ENCODE peak calls at places on chromosomes 12 and 14, in six cellular contexts. P is CD4-positive, alpha-beta T cell; N is MM.1S; I is cardiac fibroblast; B is HFF-Myc; G is foreskin fibroblast. C is an unnamed sample.

GRCh38 chr12:4505381-4505986 is 33.2 kb upstream of the RAD51AP1 start:
- DNase-seq in G (peak), P (no peak), N (peak), B (no peak), I (peak), C (no peak)

GRCh38 chr12:120833849-120834248 is 70.3 kb downstream of the SPPL3 start:
- DNase-seq in P (no peak), G (peak), N (peak), I (no peak), B (no peak), C (no peak)

GRCh38 chr12:42240131-42240750 is 2.2 kb upstream of the YAF2 start:
- DNase-seq in N (no peak), I (no peak), B (no peak), G (no peak), P (no peak), C (no peak)

GRCh38 chr14:67487937-67488893 is at the start of gene TMEM229B:
- DNase-seq in I (no peak), B (no peak), G (no peak), P (peak), N (peak), C (peak)

GRCh38 chr12:61546296-61546695 is 713.9 kb upstream of the USP15 start:
- DNase-seq in B (no peak), I (no peak), N (no peak), G (no peak), P (no peak), C (no peak)

GRCh38 chr12:47216150-47216677 is 136.5 kb upstream of the AMIGO2 start:
- DNase-seq in B (no peak), N (peak), P (peak), G (no peak), I (no peak), C (peak)

GRCh38 chr14:65069874-65070709 is 32.2 kb downstream of the MAX start:
- DNase-seq in G (no peak), N (peak), P (no peak), B (no peak), I (no peak), C (no peak)

GRCh38 chr12:124379938-124380754 is 85.3 kb downstream of the RFLNA start:
- DNase-seq in B (no peak), I (peak), N (no peak), P (no peak), G (peak), C (peak)

GRCh38 chr14:33052899-33053400 is 114.3 kb downstream of the NPAS3 start:
- DNase-seq in B (no peak), P (no peak), G (no peak), I (no peak), N (no peak), C (no peak)

GRCh38 chr14:30443368-30444007 is 115.5 kb upstream of the G2E3 start:
- DNase-seq in N (peak), G (peak), I (peak), B (peak), P (no peak), C (no peak)

DNA sequence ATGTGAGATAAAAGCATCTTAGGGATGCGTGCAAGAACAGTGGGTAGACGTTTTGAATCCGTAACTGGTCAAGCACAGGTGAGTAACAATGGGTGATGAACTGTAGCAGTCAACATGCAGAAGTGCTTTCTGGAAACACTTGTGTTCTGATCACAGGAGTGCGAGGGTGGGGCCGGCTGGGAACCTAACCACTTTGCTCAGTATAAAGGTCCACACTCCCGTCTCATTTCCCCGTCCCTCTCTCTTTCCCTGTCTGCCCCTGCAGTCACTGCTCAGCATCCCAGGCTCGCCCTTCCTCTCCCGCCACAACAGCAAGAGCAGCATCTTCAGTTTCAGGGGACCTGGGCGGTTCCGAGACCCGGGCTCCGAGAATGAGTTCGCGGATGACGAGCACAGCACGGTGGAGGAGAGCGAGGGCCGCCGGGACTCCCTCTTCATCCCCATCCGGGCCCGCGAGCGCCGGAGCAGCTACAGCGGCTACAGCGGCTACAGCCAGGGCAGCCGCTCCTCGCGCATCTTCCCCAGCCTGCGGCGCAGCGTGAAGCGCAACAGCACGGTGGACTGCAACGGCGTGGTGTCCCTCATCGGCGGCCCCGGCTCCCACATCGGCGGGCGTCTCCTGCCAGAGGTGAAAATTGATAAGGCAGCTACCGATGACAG is 127.1 kb downstream of the FIGNL2 start:
- DNase-seq in I (peak), G (peak), N (no peak), B (no peak), P (peak), C (peak)
- TF ChIP-seq CTCF in I (peak), G (no peak), N (no peak), B (no peak), P (no peak), C (no peak)

GRCh38 chr14:100033347-100034052 is 31.7 kb upstream of the EVL start:
- DNase-seq in I (no peak), N (no peak), B (no peak), G (no peak), P (no peak), C (no peak)

GRCh38 chr14:100032749-100033148 is 32.5 kb upstream of the EVL start:
- DNase-seq in N (no peak), G (no peak), B (no peak), I (no peak), P (no peak), C (no peak)

GRCh38 chr14:100028990-100029677 is 36.1 kb upstream of the EVL start:
- DNase-seq in N (no peak), G (no peak), I (peak), P (no peak), B (no peak), C (no peak)

GRCh38 chr14:100030441-100031153 is 34.6 kb upstream of the EVL start:
- DNase-seq in B (no peak), G (peak), P (no peak), I (peak), N (no peak), C (no peak)

DNA sequence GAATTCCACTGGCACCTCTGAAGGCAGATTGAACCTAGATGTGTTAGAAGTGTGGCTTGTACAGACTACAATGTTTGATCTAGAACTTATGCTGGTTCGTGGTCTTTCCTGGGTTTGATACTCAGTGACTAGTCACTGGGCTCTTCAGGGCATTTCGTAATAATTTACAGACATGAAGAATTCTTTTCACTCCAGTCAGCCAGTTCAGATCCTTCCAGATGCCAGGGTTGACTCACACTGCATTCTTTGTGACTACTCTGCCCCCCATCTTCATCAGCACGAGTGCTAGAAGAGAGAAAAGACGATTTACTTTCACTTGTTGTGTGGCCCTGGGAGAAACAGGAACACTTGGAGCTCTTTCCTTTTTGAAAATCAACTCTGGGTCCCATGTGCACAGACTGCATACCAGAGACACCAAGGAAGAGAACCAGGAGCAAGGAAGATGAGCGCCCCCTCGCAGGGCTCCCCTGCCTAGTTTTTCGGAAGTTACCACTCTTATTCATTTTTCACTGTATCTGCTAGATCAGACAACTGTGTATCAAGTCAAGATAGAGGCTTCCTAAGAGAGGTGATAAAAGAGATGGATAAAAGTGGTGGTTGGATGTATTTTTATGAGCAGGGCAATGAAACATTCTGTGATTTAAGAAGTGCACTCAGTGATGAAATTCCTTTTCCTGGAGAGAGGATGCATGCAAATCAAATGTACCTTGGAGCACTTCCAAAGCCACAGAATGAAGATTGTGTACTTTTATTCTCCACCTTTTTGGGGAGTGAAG is 33.5 kb upstream of the EVL start:
- DNase-seq in I (peak), N (no peak), G (peak), B (peak), P (no peak), C (no peak)
- TF ChIP-seq CTCF in I (no peak), N (no peak), G (no peak), B (no peak), P (no peak), C (no peak)

GRCh38 chr14:55798400-55798799 is 218.4 kb downstream of the KTN1 start:
- DNase-seq in B (no peak), P (no peak), G (no peak), I (no peak), N (no peak), C (no peak)

GRCh38 chr14:55802986-55803431 is 223.0 kb downstream of the KTN1 start:
- DNase-seq in G (no peak), I (no peak), B (no peak), N (no peak), P (no peak), C (no peak)

GRCh38 chr14:55801121-55801520 is 221.1 kb downstream of the KTN1 start:
- DNase-seq in G (no peak), I (no peak), P (no peak), B (no peak), N (no peak), C (no peak)

GRCh38 chr14:55799523-55800095 is 219.6 kb downstream of the KTN1 start:
- DNase-seq in N (no peak), I (no peak), P (no peak), G (no peak), B (no peak), C (no peak)

DNA sequence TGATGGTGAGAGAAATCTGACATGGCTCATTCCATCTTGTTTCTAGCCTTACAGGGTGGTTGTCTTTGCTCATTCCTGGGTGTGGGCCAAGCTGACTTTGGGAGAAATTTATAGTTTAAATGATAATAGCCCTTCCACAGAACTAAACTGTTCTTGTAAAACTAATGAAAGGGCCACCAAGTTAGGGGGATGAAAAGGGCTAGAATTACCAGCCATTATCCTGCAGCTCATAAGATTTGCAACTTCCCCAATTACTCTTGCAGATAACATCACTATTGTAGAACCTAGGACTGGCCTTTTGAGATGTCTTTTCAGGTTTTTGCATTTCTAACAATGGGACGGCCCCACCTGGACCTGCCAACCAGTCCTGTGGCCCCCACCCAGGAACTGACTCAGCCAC is 220.4 kb downstream of the KTN1 start:
- DNase-seq in G (no peak), N (no peak), I (no peak), P (no peak), B (no peak), C (no peak)
- TF ChIP-seq CTCF in G (no peak), N (no peak), I (no peak), P (no peak), B (no peak), C (no peak)

DNA sequence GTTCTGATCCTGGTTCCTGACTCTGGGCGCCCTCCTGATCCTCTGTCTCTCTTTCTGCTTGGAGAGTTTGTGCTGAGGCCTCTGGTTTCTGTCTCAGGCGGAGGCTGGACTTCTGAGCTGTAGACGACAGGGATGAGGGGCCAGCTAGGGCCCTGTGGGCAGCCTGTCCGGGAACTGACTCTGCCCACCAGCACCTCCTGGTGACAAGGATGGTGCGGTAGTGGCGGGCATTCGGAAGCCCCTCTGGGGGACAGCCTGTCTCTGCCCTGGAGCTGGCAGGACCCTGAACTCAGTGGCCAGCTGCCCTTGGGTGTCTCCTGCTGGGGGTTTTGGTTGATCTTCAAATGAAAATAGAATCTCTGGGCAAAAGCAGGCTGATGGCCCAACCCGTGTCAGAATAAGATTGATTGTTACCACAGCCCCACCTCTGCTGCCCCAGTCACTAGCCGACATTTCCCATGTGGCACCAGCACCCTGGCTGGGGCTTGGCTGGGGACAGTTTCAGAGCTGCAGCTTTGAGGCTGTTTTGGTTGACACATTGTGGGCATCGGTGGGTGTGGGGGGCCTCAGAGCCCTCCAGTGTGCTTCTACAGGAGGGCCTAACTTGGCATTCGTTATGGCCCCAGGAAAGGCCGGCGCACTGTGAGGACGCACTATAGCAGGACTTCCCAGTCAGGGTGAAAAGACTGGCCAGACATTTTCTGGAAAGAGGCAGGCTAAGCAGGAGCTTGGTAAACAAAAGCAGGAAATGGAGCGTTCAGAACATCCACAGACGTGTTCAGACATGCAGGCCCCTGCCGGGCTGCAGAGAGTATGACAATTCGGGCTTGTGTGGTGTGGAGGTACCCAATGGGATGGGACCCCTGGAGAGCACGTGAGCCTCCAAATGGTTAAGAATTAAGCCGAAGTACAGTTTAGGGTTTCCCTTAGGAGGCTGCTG is 16.1 kb downstream of the KRT80 start:
- DNase-seq in B (no peak), G (no peak), I (peak), N (no peak), P (no peak), C (no peak)
- TF ChIP-seq CTCF in B (peak), G (no peak), I (peak), N (no peak), P (no peak), C (no peak)

GRCh38 chr14:92135269-92135668 is 13.5 kb downstream of the CPSF2 start:
- DNase-seq in N (no peak), B (no peak), I (peak), G (no peak), P (no peak), C (no peak)
- TF ChIP-seq CTCF in N (peak), B (peak), I (peak), G (peak), P (peak), C (peak)

GRCh38 chr12:12645485-12645884 is 33.8 kb downstream of the CREBL2 start:
- DNase-seq in I (peak), P (no peak), G (no peak), N (peak), B (peak), C (no peak)
- TF ChIP-seq CTCF in I (peak), P (peak), G (peak), N (peak), B (peak), C (peak)

GRCh38 chr14:22393796-22394195 is 195.2 kb downstream of the DAD1 start:
- DNase-seq in I (no peak), N (no peak), B (no peak), G (no peak), P (no peak), C (no peak)

GRCh38 chr14:22390195-22390594 is 198.8 kb downstream of the DAD1 start:
- DNase-seq in G (no peak), I (no peak), B (no peak), P (no peak), N (no peak), C (no peak)

GRCh38 chr14:22390824-22391461 is 198.1 kb downstream of the DAD1 start:
- DNase-seq in N (no peak), B (no peak), G (no peak), I (no peak), P (no peak), C (no peak)

GRCh38 chr14:22394616-22395015 is 194.4 kb downstream of the DAD1 start:
- DNase-seq in P (no peak), B (no peak), I (no peak), N (no peak), G (no peak), C (no peak)

GRCh38 chr14:22391908-22392307 is 197.1 kb downstream of the DAD1 start:
- DNase-seq in I (peak), N (peak), B (peak), P (no peak), G (peak), C (no peak)
- TF ChIP-seq CTCF in I (peak), N (peak), B (peak), P (no peak), G (peak), C (peak)

GRCh38 chr12:6328945-6329692 is 12.8 kb downstream of the TNFRSF1A start:
- DNase-seq in I (no peak), B (no peak), N (no peak), G (no peak), P (no peak), C (no peak)
- TF ChIP-seq CTCF in I (no peak), B (no peak), N (no peak), G (no peak), P (no peak), C (no peak)

DNA sequence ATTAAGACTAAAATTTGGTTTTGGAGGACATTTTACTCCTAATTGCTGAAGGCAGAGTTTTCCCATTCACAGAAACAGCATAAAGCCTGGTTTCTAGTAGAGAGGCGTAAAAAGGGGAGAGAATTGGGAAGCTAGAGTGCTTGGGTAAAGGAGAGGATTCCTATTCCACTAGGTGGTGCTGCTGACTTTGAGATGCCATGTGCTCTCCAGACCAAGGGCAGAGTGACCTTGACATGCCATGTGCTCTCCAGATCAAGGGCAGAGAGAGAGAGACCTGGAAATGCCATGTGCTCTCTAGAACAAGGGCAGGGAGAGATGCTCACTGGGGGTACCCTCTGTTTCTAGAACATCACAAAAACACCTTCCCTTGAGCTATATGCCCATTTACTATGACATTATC is 176.2 kb upstream of the PDZRN4 start:
- DNase-seq in B (no peak), N (peak), I (no peak), P (no peak), G (no peak), C (no peak)
- TF ChIP-seq CTCF in B (no peak), N (peak), I (no peak), P (no peak), G (no peak), C (no peak)

GRCh38 chr14:106442857-106443256 is 916.5 kb downstream of the TMEM121 start:
- DNase-seq in G (no peak), P (peak), N (peak), B (no peak), I (no peak), C (no peak)
- TF ChIP-seq CTCF in G (no peak), P (peak), N (peak), B (no peak), I (no peak), C (peak)